ENCODE peak calls at places on chromosome 17, in six cellular contexts. Q is GM12891; X is M059J; T is activated naive CD4-positive, alpha-beta T cell treated with anti-CD3 and anti-CD28 coated beads for 36 hours; H is RPMI8226; R is SJCRH30. O is an unnamed sample.

GRCh38 chr17:59542960-59543635 is 22.3 kb upstream of the DHX40 start:
- DNase-seq in Q (no peak), X (no peak), T (no peak), H (peak), R (no peak), O (no peak)

GRCh38 chr17:55286681-55287589 is 22.2 kb downstream of the HLF start:
- DNase-seq in Q (no peak), X (peak), T (no peak), H (peak), R (no peak), O (peak)

GRCh38 chr17:6162892-6163291 is 92.7 kb downstream of the WSCD1 start:
- DNase-seq in Q (no peak), X (no peak), T (no peak), H (peak), R (peak), O (no peak)

GRCh38 chr17:35750526-35751395 is 2.3 kb downstream of the GAS2L2 start:
- DNase-seq in Q (no peak), X (no peak), T (no peak), H (no peak), R (no peak), O (no peak)

GRCh38 chr17:1870592-1870991 is 40.8 kb downstream of the RPA1 start:
- DNase-seq in Q (no peak), X (no peak), T (no peak), H (no peak), R (no peak), O (no peak)

GRCh38 chr17:1882836-1883235 is 53.0 kb downstream of the RPA1 start:
- DNase-seq in Q (peak), X (peak), T (peak), H (peak), R (peak), O (peak)

GRCh38 chr17:42135664-42136653 is 13.4 kb downstream of the HSPB9 start:
- DNase-seq in Q (no peak), X (peak), T (no peak), H (peak), R (no peak), O (peak)

GRCh38 chr17:42190491-42191180 is 3.7 kb downstream of the GHDC start:
- DNase-seq in Q (no peak), X (no peak), T (no peak), H (no peak), R (no peak), O (no peak)

GRCh38 chr17:9109933-9110332 is 88.6 kb downstream of the NTN1 start:
- DNase-seq in Q (no peak), X (no peak), T (no peak), H (no peak), R (no peak), O (no peak)

GRCh38 chr17:12114686-12115418 is 94.2 kb downstream of the MAP2K4 start:
- DNase-seq in Q (no peak), X (no peak), T (no peak), H (no peak), R (no peak), O (no peak)

GRCh38 chr17:14775761-14776492 is 475.0 kb downstream of the HS3ST3B1 start:
- DNase-seq in Q (no peak), X (peak), T (no peak), H (no peak), R (peak), O (no peak)

GRCh38 chr17:70499067-70499786 is 329.9 kb downstream of the KCNJ2 start:
- DNase-seq in Q (no peak), X (no peak), T (no peak), H (no peak), R (no peak), O (no peak)

GRCh38 chr17:37736428-37736827 is 8.4 kb downstream of the HNF1B start:
- DNase-seq in Q (no peak), X (no peak), T (no peak), H (no peak), R (no peak), O (no peak)

GRCh38 chr17:3879591-3880417 is 13.0 kb downstream of the CAMKK1 start:
- DNase-seq in Q (no peak), X (no peak), T (no peak), H (no peak), R (peak), O (no peak)

GRCh38 chr17:77881545-77881944 is 77.0 kb upstream of the TNRC6C start:
- DNase-seq in Q (peak), X (peak), T (peak), H (peak), R (peak), O (no peak)

GRCh38 chr17:74389937-74390679 is 22.8 kb downstream of the GPR142 start:
- DNase-seq in Q (no peak), X (no peak), T (no peak), H (no peak), R (no peak), O (no peak)

GRCh38 chr17:44932096-44932495 is 15.5 kb downstream of the KIF18B start:
- DNase-seq in Q (no peak), X (no peak), T (no peak), H (no peak), R (no peak), O (no peak)

GRCh38 chr17:74385201-74385600 is 17.9 kb downstream of the GPR142 start:
- DNase-seq in Q (no peak), X (no peak), T (no peak), H (no peak), R (no peak), O (no peak)

GRCh38 chr17:82786427-82786826 is 34.6 kb downstream of the TBCD start:
- DNase-seq in Q (no peak), X (no peak), T (no peak), H (peak), R (no peak), O (no peak)

GRCh38 chr17:6476834-6477210 is 32.6 kb downstream of the PIMREG start:
- DNase-seq in Q (no peak), X (peak), T (no peak), H (no peak), R (no peak), O (no peak)

GRCh38 chr17:42230225-42230624 is 35.9 kb upstream of the GHDC start:
- DNase-seq in Q (peak), X (no peak), T (peak), H (no peak), R (no peak), O (no peak)

GRCh38 chr17:53640808-53641207 is 181.9 kb upstream of the KIF2B start:
- DNase-seq in Q (no peak), X (no peak), T (no peak), H (no peak), R (no peak), O (no peak)

GRCh38 chr17:44044092-44044491 is 22.4 kb downstream of the LSM12 start:
- DNase-seq in Q (no peak), X (peak), T (no peak), H (no peak), R (no peak), O (no peak)

GRCh38 chr17:40091691-40092397 is 8.5 kb downstream of the NR1D1 start:
- DNase-seq in Q (no peak), X (peak), T (no peak), H (no peak), R (no peak), O (no peak)

GRCh38 chr17:40095944-40096791 is 4.2 kb downstream of the NR1D1 start:
- DNase-seq in Q (peak), X (no peak), T (peak), H (no peak), R (no peak), O (no peak)

GRCh38 chr17:50303051-50303450 is 28.8 kb downstream of the TMEM92 start:
- DNase-seq in Q (no peak), X (no peak), T (no peak), H (no peak), R (no peak), O (no peak)

GRCh38 chr17:48439473-48439872 is 9.5 kb upstream of the SKAP1 start:
- DNase-seq in Q (no peak), X (no peak), T (peak), H (no peak), R (no peak), O (no peak)

GRCh38 chr17:16639438-16639837 is 14.2 kb downstream of the ZNF624 start:
- DNase-seq in Q (no peak), X (no peak), T (no peak), H (no peak), R (no peak), O (no peak)

GRCh38 chr17:10621397-10621796 is 35.7 kb downstream of the MYH3 start:
- DNase-seq in Q (no peak), X (no peak), T (no peak), H (no peak), R (no peak), O (no peak)

O was measured in A549.